ENCODE peak calls at places on chromosome 4, in six cellular contexts. J is RCC 7860; R is stimulated activated CD4-positive, alpha-beta T cell treated with anti-CD3 and anti-CD28 coated beads, Interleukin-15, amount 100 ng/mL, for 48 hours; P is CD8-positive, alpha-beta memory T cell; B is neuronal stem cell; N is K562. T is an unnamed sample.

GRCh38 chr4:141046255-141046654 is 87.0 kb downstream of the RNF150 start:
- DNase-seq in R (no peak), P (no peak), B (no peak), N (peak; percentile 2), J (no peak), T (peak; percentile 21)

GRCh38 chr4:40307627-40308497 is 27.3 kb upstream of the CHRNA9 start:
- DNase-seq in N (peak; percentile 83), J (no peak), B (no peak), R (peak; percentile 60), P (peak; percentile 50), T (no peak)

GRCh38 chr4:74328501-74328900 is 20.2 kb downstream of the EPGN start:
- DNase-seq in P (no peak), J (no peak), B (no peak), R (no peak), N (no peak), T (no peak)

GRCh38 chr4:3410401-3411135 is 31.2 kb upstream of the HGFAC start:
- DNase-seq in N (no peak), R (no peak), B (no peak), P (no peak), J (no peak), T (no peak)

GRCh38 chr4:83569967-83570366 is 34.1 kb downstream of the GPAT3 start:
- DNase-seq in B (no peak), J (no peak), R (no peak), N (no peak), P (no peak), T (no peak)

GRCh38 chr4:36863601-36864000 is 380.9 kb upstream of the NWD2 start:
- DNase-seq in P (no peak), J (no peak), B (no peak), R (no peak), N (no peak), T (no peak)

GRCh38 chr4:85565761-85566480 is 91.0 kb downstream of the ARHGAP24 start:
- DNase-seq in J (no peak), P (no peak), N (no peak), R (no peak), B (no peak), T (no peak)

GRCh38 chr4:12500409-12500808 is 983.7 kb downstream of the RAB28 start:
- DNase-seq in J (no peak), P (no peak), B (no peak), N (no peak), R (no peak), T (no peak)

GRCh38 chr4:29853843-29854242 is 866.3 kb upstream of the PCDH7 start:
- DNase-seq in N (no peak), J (no peak), R (no peak), P (no peak), B (no peak), T (no peak)

GRCh38 chr4:153067376-153067775 is 131.3 kb downstream of the FHDC1 start:
- DNase-seq in N (peak; percentile 19), J (peak; percentile 48), R (no peak), B (no peak), P (no peak), T (peak; percentile 33)

GRCh38 chr4:106264331-106264728 is 51.7 kb downstream of the TBCK start:
- DNase-seq in J (peak; percentile 75), N (peak; percentile 44), R (no peak), B (no peak), P (no peak), T (no peak)

GRCh38 chr4:83205760-83206159 is 78.8 kb downstream of the COQ2 start:
- DNase-seq in N (no peak), B (no peak), J (no peak), R (no peak), P (no peak), T (no peak)

GRCh38 chr4:140268441-140268840 is 105.0 kb upstream of the SCOC start:
- DNase-seq in N (no peak), R (no peak), J (no peak), B (no peak), P (no peak), T (no peak)